ENCODE peak calls at places on chromosomes 7 and 10, in four cellular contexts. C, P, Z and F are unnamed samples.

GRCh38 chr10:122342293-122343134 is 32.0 kb upstream of the PLEKHA1 start:
- DNase-seq in C (no peak), P (peak; percentile 61), Z (peak; percentile 43), F (peak; percentile 42)

GRCh38 chr7:139825666-139826290 is 3.3 kb upstream of the TBXAS1 start:
- DNase-seq in C (no peak), P (no peak), Z (no peak), F (peak; percentile 8)

GRCh38 chr7:11786186-11786585 is 45.8 kb downstream of the THSD7A start:
- DNase-seq in C (no peak), P (no peak), Z (no peak), F (peak; percentile 88)

GRCh38 chr7:83305027-83305426 is 142.3 kb upstream of the PCLO start:
- DNase-seq in C (no peak), P (no peak), Z (no peak), F (no peak)

GRCh38 chr7:81025360-81025759 is 106.5 kb upstream of the SEMA3C start:
- DNase-seq in C (no peak), P (no peak), Z (no peak), F (no peak)

GRCh38 chr7:120052884-120053382 is 220.0 kb upstream of the KCND2 start:
- DNase-seq in C (no peak), P (no peak), Z (no peak), F (peak; percentile 52)

GRCh38 chr10:85611746-85612377 is 754.7 kb downstream of the GRID1 start:
- DNase-seq in C (no peak), P (no peak), Z (no peak), F (no peak)

GRCh38 chr7:107213945-107214344 is 45.1 kb downstream of the HBP1 start:
- DNase-seq in C (no peak), P (no peak), Z (no peak), F (no peak)

GRCh38 chr10:7551289-7551688 is 115.5 kb downstream of the ITIH5 start:
- DNase-seq in C (no peak), P (no peak), Z (no peak), F (no peak)

GRCh38 chr10:127279334-127279774 is 83.0 kb upstream of the INSYN2A start:
- DNase-seq in C (no peak), P (no peak), Z (no peak), F (no peak)

GRCh38 chr10:103500481-103500880 is 7.0 kb downstream of the NEURL1 start:
- DNase-seq in C (no peak), P (no peak), Z (no peak), F (no peak)

GRCh38 chr7:57438244-57438643 is 11.7 kb upstream of the ZNF716 start:
- DNase-seq in C (no peak), P (no peak), Z (no peak), F (no peak)

GRCh38 chr7:44755698-44756627 is 7.3 kb downstream of the ZMIZ2 start:
- DNase-seq in C (peak; percentile 63), P (no peak), Z (no peak), F (no peak)

GRCh38 chr7:54680377-54681005 is 78.5 kb downstream of the SEC61G start:
- DNase-seq in C (no peak), P (no peak), Z (no peak), F (no peak)

GRCh38 chr10:38163617-38164016 is 69.5 kb downstream of the ZNF37A start:
- DNase-seq in C (no peak), P (no peak), Z (no peak), F (no peak)

GRCh38 chr10:38157270-38157685 is 63.1 kb downstream of the ZNF37A start:
- DNase-seq in C (no peak), P (no peak), Z (no peak), F (no peak)

GRCh38 chr10:38156416-38157269 is 62.5 kb downstream of the ZNF37A start:
- DNase-seq in C (no peak), P (no peak), Z (no peak), F (no peak)

DNA sequence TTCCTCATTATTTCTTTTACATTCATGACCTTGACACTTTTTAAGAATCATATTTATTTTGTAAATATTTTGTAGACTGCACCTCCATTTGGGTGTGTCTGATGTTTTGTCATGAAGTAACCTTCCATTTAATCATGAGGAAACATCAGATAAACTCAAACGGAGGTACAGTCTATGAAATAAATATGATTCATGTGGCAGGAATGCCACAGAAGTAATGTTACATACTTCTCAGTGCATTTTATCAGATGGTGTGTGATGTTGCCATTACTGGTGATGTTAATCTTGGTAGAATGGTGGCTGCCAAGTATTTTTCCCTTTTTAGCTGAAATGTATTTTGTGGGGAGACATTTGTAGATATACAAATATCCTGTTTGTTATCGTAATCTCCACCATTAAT is 64.9 kb downstream of the ZNF37A start:
- DNase-seq in C (no peak), P (no peak), Z (no peak), F (no peak)
- H3K4me3 ChIP-seq in C (no peak overlapping the region), P (no peak overlapping the region), Z (no peak overlapping the region), F (no peak overlapping the region)

GRCh38 chr7:116863168-116863670 is 832 bp downstream of the CAPZA2 start:
- DNase-seq in C (no peak), P (no peak), Z (peak; percentile 36), F (no peak)
- TF ChIP-seq CTCF in C (no peak), P (no peak), Z (no peak), F (peak; percentile 10)

DNA sequence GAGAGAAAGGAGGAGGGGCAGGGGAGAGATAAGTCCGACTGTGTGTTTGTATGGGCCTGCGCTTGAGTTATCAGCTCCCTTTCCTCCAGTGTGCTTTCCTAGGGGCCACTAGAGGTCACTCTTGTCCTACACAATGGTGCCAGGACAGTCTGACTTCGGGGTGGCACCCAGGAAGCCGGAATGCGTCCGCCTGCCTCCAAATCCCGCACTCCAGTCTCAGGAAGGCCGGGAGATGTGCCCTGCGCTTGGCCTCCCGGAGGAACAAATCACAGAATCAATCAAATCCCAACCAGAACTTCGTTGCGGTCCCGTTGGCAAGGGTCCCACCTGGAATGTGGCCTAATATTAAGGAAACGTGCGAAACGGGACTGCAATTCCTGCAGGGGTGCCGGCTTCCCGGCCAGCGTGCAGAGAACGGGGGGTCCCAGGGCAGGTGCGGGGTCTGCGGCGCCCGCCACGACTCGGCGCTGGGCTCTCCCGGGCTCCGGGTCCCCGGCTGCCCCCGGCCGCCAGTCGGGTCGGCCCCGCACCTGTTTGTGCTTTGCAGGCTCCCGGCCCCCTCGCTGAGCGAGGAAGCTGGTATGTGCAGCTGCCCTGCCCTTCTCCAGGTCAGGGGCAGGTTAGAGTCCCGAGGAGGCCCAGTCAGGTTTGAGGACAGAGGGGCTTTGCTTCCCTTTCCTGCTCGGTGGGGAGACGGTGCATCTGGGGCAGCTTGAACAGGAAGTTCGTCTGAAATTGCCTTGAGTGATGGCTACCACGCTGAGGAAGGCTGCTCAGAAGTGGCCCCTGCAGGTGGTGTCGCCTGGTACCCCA is 21.0 kb upstream of the HPS1 start:
- DNase-seq in C (peak; percentile 76), P (peak; percentile 71), Z (peak; percentile 60), F (peak; percentile 70)
- H3K4me3 ChIP-seq in C (peak overlapping the region; percentile 55), P (peak overlapping the region; percentile 56), Z (peak overlapping the region; percentile 33), F (peak overlapping the region; percentile 48)

GRCh38 chr10:5973069-5973468 is 4.3 kb downstream of the IL15RA start:
- DNase-seq in C (peak; percentile 22), P (no peak), Z (no peak), F (no peak)

GRCh38 chr10:5975641-5976473 is 1.5 kb downstream of the IL15RA start:
- DNase-seq in C (peak; percentile 49), P (peak; percentile 39), Z (no peak), F (no peak)

GRCh38 chr10:5981529-5981928 is 4.2 kb upstream of the IL15RA start:
- DNase-seq in C (no peak), P (no peak), Z (no peak), F (no peak)

GRCh38 chr10:5976689-5977470 is 463 bp downstream of the IL15RA start:
- DNase-seq in C (peak; percentile 52), P (peak; percentile 47), Z (no peak), F (no peak)

DNA sequence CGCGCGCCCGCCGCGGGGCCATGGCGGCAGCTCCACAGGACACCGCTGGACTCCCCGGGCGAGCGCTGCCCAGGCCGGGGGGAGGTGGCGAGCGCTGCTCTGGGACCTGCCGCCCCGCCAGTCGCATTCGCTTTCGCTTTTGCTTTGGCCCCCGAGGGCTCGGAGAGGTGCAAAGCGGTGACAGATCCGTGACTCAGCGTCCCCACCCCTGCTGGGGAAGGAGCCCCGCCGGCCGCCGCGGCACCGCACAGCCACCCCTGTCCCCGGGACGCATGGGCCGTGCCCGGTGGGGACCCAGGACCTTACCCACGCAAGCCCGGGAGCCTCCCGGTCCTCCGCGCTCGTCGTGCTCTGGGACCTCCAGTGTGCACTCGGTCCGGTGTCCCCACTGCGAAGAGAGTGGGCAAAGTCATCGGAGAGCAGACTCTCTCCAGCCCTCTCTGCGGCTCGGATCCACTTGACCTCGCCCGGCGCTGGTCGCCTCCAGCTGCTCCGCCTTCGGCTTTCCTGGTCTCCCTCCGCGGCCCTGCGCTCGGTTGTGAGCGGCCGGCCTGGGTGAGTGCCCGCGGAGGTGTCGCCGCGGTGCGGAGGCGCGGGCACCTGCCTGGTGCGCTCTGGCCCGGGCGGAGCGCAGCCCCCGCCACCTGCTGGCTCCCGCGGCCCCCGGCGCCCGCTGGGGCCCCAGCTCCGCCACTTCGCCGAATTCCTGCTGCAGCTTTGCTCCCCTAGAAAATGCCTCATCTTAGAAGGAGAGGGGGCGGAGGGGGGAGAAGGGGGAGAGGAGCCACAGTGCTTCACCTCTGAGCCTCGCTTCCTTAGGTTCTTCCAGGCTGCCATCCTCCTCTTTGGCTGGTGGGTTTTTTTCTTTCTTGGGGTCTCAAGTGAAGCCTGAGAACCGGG is at the start of gene IL15RA:
- DNase-seq in C (peak; percentile 90), P (peak; percentile 78), Z (no peak), F (no peak)
- TF ChIP-seq CTCF in C (no peak), P (peak; percentile 8), Z (no peak), F (no peak)

DNA sequence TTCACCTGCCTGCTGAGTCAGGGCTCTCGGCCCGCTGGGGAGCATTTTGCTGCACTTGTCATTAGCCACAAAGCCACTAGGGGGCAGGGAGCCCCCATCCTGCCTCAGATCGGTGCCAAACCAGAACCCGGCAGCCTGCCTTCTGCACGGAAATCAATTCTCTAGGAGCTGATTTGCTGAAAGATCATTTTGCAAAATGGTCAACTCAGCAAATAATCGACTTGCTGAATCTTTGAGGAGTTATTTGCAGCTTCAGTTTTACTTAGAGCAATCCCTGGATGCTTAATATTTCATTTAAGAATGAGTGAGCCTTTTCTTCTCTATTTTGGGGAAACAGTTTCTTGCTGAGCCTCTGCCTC is 1.7 kb upstream of the GIMAP8 start:
- DNase-seq in C (peak; percentile 82), P (peak; percentile 84), Z (peak; percentile 73), F (peak; percentile 41)
- H3K4me3 ChIP-seq in C (no peak overlapping the region), P (no peak overlapping the region), Z (no peak overlapping the region), F (no peak overlapping the region)

GRCh38 chr7:15783971-15784693 is 97.6 kb upstream of the MEOX2 start:
- DNase-seq in C (no peak), P (no peak), Z (no peak), F (no peak)
- TF ChIP-seq CTCF in C (no peak), P (no peak), Z (no peak), F (no peak)